ENCODE peak calls at places on chromosomes 3 and 15, in four cellular contexts. F is left lung, C is astrocyte, E is lower lobe of right lung. G is an unnamed sample.
A peak's percentile ranks its signal among the peaks of the same experiment; 100 is the strongest.

GRCh38 chr15:89179966-89180875 is 41.2 kb downstream of the RLBP1 start:
- DNase-seq in F (no peak), C (peak; percentile 37), E (no peak), G (no peak)

GRCh38 chr3:110969229-110970211 is 102.1 kb upstream of the NECTIN3 start:
- DNase-seq in F (no peak), C (no peak), E (no peak), G (no peak)

GRCh38 chr3:143348486-143349327 is 229.1 kb downstream of the CHST2 start:
- DNase-seq in F (peak; percentile 23), C (no peak), E (no peak), G (no peak)

GRCh38 chr15:74857082-74857655 is 14.2 kb upstream of the ULK3 start:
- DNase-seq in F (no peak), C (no peak), E (no peak), G (no peak)

GRCh38 chr3:116338713-116339112 is 106.6 kb downstream of the LSAMP start:
- DNase-seq in F (no peak), C (no peak), E (no peak), G (no peak)

GRCh38 chr15:48046813-48047483 is 73.8 kb upstream of the SLC24A5 start:
- DNase-seq in F (no peak), C (no peak), E (no peak), G (no peak)

GRCh38 chr15:51313644-51314280 is 24.6 kb downstream of the CYP19A1 start:
- DNase-seq in F (no peak), C (no peak), E (no peak), G (no peak)

GRCh38 chr15:38042707-38043445 is 108.4 kb downstream of the TMCO5A start:
- DNase-seq in F (no peak), C (no peak), E (no peak), G (no peak)

GRCh38 chr3:65905648-65906211 is 133.0 kb downstream of the MAGI1 start:
- DNase-seq in F (no peak), C (no peak), E (no peak), G (no peak)

GRCh38 chr15:62957130-62957529 is 85.4 kb upstream of the TPM1 start:
- DNase-seq in F (no peak), C (no peak), E (no peak), G (no peak)

GRCh38 chr3:123287962-123288302 is 86.2 kb downstream of the SEC22A start:
- DNase-seq in F (no peak), C (no peak), E (no peak), G (no peak)

GRCh38 chr15:82066455-82066854 is 20.6 kb upstream of the MEX3B start:
- DNase-seq in F (no peak), C (no peak), E (no peak), G (no peak)

GRCh38 chr3:101902041-101902440 is 52.7 kb downstream of the NFKBIZ start:
- DNase-seq in F (no peak), C (peak; percentile 86), E (no peak), G (peak; percentile 58)

GRCh38 chr15:92949604-92950249 is 49.6 kb downstream of the CHD2 start:
- DNase-seq in F (no peak), C (no peak), E (no peak), G (peak; percentile 5)

GRCh38 chr3:182583545-182583944 is 209.8 kb upstream of the ATP11B start:
- DNase-seq in F (no peak), C (no peak), E (no peak), G (peak; percentile 6)

GRCh38 chr3:153829596-153830170 is 291.5 kb upstream of the ARHGEF26 start:
- DNase-seq in F (no peak), C (peak; percentile 8), E (no peak), G (peak; percentile 14)

GRCh38 chr3:31077021-31077601 is 182.7 kb upstream of the GADL1 start:
- DNase-seq in F (no peak), C (peak; percentile 96), E (no peak), G (peak; percentile 84)

GRCh38 chr3:106945435-106945834 is 431.8 kb upstream of the CCDC54 start:
- DNase-seq in F (no peak), C (no peak), E (no peak), G (no peak)

GRCh38 chr3:98807011-98807410 is 43.9 kb downstream of the ST3GAL6 start:
- DNase-seq in F (no peak), C (peak; percentile 75), E (no peak), G (no peak)

GRCh38 chr15:43525131-43525530 is 7.7 kb downstream of the MAP1A start:
- DNase-seq in F (no peak), C (no peak), E (no peak), G (no peak)

GRCh38 chr15:69758291-69758771 is 305.7 kb downstream of the RPLP1 start:
- DNase-seq in F (no peak), C (peak; percentile 67), E (no peak), G (no peak)

GRCh38 chr15:69756440-69756839 is 303.8 kb downstream of the RPLP1 start:
- DNase-seq in F (no peak), C (no peak), E (no peak), G (no peak)

GRCh38 chr15:69758810-69759410 is 306.3 kb downstream of the RPLP1 start:
- DNase-seq in F (peak; percentile 74), C (peak; percentile 66), E (peak; percentile 58), G (no peak)

GRCh38 chr15:69755571-69756310 is 303.1 kb downstream of the RPLP1 start:
- DNase-seq in F (peak; percentile 77), C (peak; percentile 42), E (no peak), G (no peak)

DNA sequence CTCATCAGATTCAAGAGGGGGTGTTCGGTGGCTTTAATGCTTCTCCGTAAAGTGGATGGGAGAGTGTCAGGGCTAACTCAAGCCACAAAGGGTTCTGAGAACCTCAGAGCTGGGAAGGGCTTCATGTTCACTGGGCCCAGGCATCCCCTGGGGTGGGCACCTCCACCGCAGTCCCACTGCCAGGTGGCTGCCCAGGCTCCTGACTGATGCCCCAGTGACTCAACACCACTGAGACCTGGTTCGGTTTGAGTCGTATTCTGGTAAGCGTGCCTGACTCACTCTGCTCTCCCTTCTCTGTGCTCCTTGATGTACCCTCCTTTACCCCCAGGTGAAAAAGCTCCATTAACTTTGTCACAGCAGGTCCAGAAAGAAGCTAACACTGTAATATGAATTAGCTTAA is 304.6 kb downstream of the RPLP1 start:
- DNase-seq in F (no peak), C (peak; percentile 34), E (no peak), G (peak; percentile 20)
- H3K27ac ChIP-seq in F (no peak overlapping the region), C (no peak overlapping the region), E (no peak overlapping the region), G (no peak overlapping the region)

GRCh38 chr3:38150780-38151528 is 12.5 kb downstream of the MYD88 start:
- DNase-seq in F (no peak), C (no peak), E (no peak), G (no peak)
- TF ChIP-seq CTCF in F (no peak), C (no peak), E (no peak), G (no peak)

DNA sequence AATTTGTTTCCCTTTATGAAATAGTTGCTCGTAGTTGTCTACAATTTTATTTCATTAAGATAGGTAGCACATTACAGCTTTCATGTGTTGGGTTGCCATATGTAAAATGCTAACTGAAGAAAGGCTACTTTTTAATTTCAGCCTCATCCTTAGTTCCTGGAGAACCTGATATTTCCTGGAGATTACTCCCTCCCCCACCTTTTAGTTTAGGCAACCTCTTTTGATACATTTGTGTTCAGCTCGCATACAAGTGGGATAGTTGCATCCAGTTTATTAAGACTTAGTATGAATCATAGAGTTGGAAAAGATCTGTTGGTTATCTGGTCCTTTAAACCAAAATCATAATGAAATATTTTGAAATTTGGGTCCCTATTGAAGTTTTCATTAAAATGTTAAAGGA is 6.0 kb downstream of the SETD5 start:
- DNase-seq in F (no peak), C (no peak), E (no peak), G (no peak)
- H3K27ac ChIP-seq in F (no peak overlapping the region), C (no peak overlapping the region), E (no peak overlapping the region), G (no peak overlapping the region)

DNA sequence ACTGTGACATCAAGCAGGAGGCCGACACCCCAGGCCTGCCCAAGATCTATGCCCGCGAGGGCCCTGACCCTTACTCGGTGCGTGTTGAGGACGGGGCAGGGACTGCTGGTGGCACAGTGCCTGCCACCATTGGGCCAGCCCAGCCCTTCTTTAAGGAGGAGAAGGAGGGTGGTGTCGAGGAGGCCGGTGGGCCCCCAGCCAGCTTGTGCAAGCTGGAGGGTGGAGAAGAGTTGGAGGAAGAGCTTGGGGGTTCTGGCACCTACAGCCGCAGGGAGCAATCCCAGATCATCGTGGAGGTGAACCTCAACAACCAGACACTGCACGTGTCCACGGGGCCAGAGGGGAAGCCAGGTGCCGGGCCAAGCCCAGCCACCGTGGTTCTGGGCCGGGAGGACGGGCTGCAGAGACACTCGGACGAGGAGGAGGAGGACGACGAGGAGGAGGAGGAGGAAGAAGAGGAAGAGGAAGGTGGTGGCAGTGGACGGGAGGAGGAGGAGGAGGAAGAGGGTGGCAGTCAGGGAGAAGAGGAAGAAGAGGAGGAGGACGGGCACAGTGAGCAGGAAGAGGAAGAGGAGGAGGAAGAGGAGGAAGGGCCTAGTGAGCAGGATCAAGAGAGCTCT is 5.4 kb downstream of the ZBTB47 start:
- DNase-seq in F (peak; percentile 81), C (no peak), E (no peak), G (no peak)
- TF ChIP-seq CTCF in F (no peak), C (no peak), E (no peak), G (no peak)

GRCh38 chr3:127915937-127916480 is 977 bp downstream of the KBTBD12 start:
- DNase-seq in F (no peak), C (peak; percentile 0), E (no peak), G (no peak)

GRCh38 chr3:127920738-127921137 is 5.7 kb downstream of the KBTBD12 start:
- DNase-seq in F (no peak), C (no peak), E (no peak), G (no peak)

GRCh38 chr3:127911421-127911931 is 3.6 kb upstream of the KBTBD12 start:
- DNase-seq in F (no peak), C (no peak), E (no peak), G (no peak)

GRCh38 chr3:127914584-127914983 is 448 bp upstream of the KBTBD12 start:
- DNase-seq in F (no peak), C (no peak), E (no peak), G (no peak)

DNA sequence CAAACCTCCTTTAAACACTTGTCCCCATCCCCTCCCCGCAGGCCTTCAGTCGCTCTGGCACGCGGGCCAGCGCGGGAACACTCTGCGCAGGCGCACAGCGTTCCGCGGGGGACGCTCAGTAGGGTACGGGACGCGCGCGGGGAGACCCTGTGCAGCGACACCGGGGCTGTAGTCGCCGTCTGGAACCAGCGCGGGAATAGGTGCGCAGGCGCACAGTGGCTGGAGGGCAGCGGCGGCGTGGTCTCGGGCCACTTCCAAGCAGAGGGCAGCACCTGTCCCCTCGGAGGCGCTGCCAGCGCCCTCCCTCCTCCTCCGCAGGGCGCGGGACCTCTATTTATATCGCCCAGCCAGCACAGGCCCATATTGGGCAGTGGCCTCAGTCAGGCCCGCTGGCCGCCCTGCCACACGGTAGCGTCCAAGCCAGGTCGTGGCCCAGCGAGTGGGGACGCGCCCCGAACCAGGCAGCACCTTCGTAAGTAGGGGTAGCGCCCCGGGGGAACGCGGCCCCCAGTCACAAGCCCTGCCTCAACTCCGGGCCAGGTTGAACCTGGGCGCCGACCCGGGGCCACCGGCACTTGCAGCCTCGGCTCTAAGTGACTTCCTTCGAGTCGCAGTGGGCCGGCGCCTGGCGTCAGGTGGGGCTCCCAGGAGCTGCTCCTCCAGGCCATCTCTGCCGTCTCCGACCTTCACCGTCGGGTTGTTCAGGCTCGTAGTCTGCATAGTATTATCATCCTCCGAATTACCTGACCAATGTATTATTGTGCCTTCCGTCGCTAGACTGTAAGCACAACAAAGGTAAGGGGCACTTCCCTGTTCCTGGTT is at the start of gene KBTBD12:
- DNase-seq in F (peak; percentile 84), C (no peak), E (peak; percentile 57), G (no peak)
- H3K27ac ChIP-seq in F (peak within 1 kb of the TSS; percentile 18), C (no peak within 1 kb of the TSS), E (peak within 1 kb of the TSS; percentile 25), G (no peak within 1 kb of the TSS)

DNA sequence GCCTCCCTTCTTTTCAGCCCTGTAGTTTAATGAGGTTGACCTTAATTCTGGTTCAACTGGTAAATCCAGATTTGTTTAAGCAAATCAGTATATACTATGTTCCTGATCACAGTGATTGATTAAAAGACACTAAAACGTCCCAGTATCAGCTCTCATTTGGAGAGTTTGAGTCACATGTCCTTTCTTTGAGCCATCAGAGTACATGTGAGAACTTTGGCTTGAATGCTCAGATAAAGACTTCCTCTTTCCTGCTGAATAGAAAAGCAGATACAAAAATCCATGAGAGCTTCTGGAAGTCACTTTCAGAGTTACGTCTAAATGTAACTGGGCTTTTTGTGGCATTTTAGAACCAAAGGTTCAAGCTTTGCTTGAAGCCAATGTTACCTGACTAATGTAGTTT is 341.8 kb upstream of the SATB1 start:
- DNase-seq in F (no peak), C (no peak), E (no peak), G (no peak)
- TF ChIP-seq CTCF in F (no peak), C (no peak), E (no peak), G (no peak)

G was measured in RWPE1.